ENCODE peak calls at places on chromosomes 12 and 14, in eight cellular contexts. O is activated CD4-positive, alpha-beta memory T cell treated with anti-CD3 and anti-CD28 coated beads, Interleukin-2, amount 10 ng/mL, durations not matched to agents 7 days and 5 days; M is T-helper 17 cell; B is left cardiac atrium; W is RPMI8226; H is KBM-7; C is posterior vena cava; J is stimulated activated CD4-positive, alpha-beta T cell treated with anti-CD3 and anti-CD28 coated beads, Interleukin-12 subunit alpha, Interleukin-12 subunit beta, amount 100 ng/mL, for 48 hours. S is an unnamed sample.

GRCh38 chr14:22994762-22995275 is 12.5 kb upstream of the AJUBA start:
- DNase-seq in O (peak), M (no peak), B (no peak), W (peak), H (peak), C (no peak), J (no peak), S (no peak)

GRCh38 chr14:102394717-102395378 is 32.1 kb downstream of the TECPR2 start:
- DNase-seq in O (no peak), M (no peak), B (no peak), W (no peak), H (peak), C (no peak), J (no peak), S (no peak)

GRCh38 chr14:69719501-69719951 is 47.4 kb upstream of the SRSF5 start:
- DNase-seq in O (no peak), M (no peak), B (peak), W (no peak), H (peak), C (no peak), J (no peak), S (peak)

GRCh38 chr12:1870998-1871917 is 47.2 kb downstream of the CACNA2D4 start:
- DNase-seq in O (no peak), M (no peak), B (no peak), W (no peak), H (no peak), C (no peak), J (no peak), S (no peak)

GRCh38 chr14:89673499-89674225 is 256.6 kb upstream of the FOXN3 start:
- DNase-seq in O (no peak), M (no peak), B (no peak), W (no peak), H (peak), C (no peak), J (no peak), S (no peak)

GRCh38 chr12:24728366-24728765 is 220.5 kb downstream of the BCAT1 start:
- DNase-seq in O (no peak), M (no peak), B (no peak), W (peak), H (peak), C (no peak), J (no peak), S (no peak)

GRCh38 chr12:58554522-58555157 is 365.7 kb downstream of the LRIG3 start:
- DNase-seq in O (no peak), M (no peak), B (no peak), W (no peak), H (no peak), C (no peak), J (no peak), S (no peak)

GRCh38 chr12:9810721-9811120 is 16.6 kb upstream of the KLRF1 start:
- DNase-seq in O (no peak), M (no peak), B (no peak), W (peak), H (peak), C (no peak), J (no peak), S (no peak)

GRCh38 chr14:70822706-70823185 is 13.4 kb upstream of the MAP3K9 start:
- DNase-seq in O (no peak), M (no peak), B (peak), W (no peak), H (no peak), C (no peak), J (no peak), S (no peak)

GRCh38 chr12:32437095-32437515 is 37.7 kb downstream of the FGD4 start:
- DNase-seq in O (no peak), M (no peak), B (no peak), W (no peak), H (no peak), C (no peak), J (no peak), S (no peak)

GRCh38 chr14:105475269-105475915 is 771 bp downstream of the CRIP2 start:
- DNase-seq in O (no peak), M (no peak), B (peak), W (no peak), H (no peak), C (peak), J (no peak), S (no peak)

GRCh38 chr12:92130999-92131398 is 14.6 kb downstream of the BTG1 start:
- DNase-seq in O (no peak), M (no peak), B (no peak), W (no peak), H (no peak), C (no peak), J (no peak), S (no peak)

GRCh38 chr14:102323102-102323501 is 3.6 kb downstream of the ZNF839 start:
- DNase-seq in O (peak), M (no peak), B (peak), W (peak), H (peak), C (peak), J (no peak), S (peak)

GRCh38 chr12:100382327-100382726 is 25.5 kb downstream of the SLC17A8 start:
- DNase-seq in O (no peak), M (no peak), B (no peak), W (no peak), H (no peak), C (no peak), J (no peak), S (no peak)

GRCh38 chr12:123949118-123949774 is 23.4 kb downstream of the CCDC92 start:
- DNase-seq in O (no peak), M (no peak), B (no peak), W (no peak), H (no peak), C (no peak), J (no peak), S (peak)

GRCh38 chr14:28102814-28103213 is 663.8 kb upstream of the FOXG1 start:
- DNase-seq in O (no peak), M (no peak), B (no peak), W (no peak), H (no peak), C (no peak), J (no peak), S (no peak)

GRCh38 chr12:53746592-53747491 is 4.9 kb downstream of the CISTR start:
- DNase-seq in O (peak), M (peak), B (peak), W (peak), H (peak), C (peak), J (peak), S (peak)

GRCh38 chr12:121812320-121812871 is 8.6 kb downstream of the SETD1B start:
- DNase-seq in O (peak), M (no peak), B (peak), W (peak), H (no peak), C (peak), J (no peak), S (peak)

GRCh38 chr12:21773799-21774198 is 707 bp downstream of the KCNJ8 start:
- DNase-seq in O (no peak), M (no peak), B (no peak), W (no peak), H (no peak), C (no peak), J (no peak), S (no peak)

GRCh38 chr14:29282169-29282568 is 515.6 kb downstream of the FOXG1 start:
- DNase-seq in O (no peak), M (no peak), B (no peak), W (no peak), H (no peak), C (no peak), J (no peak), S (no peak)

GRCh38 chr12:11623382-11623781 is 26.1 kb upstream of the ETV6 start:
- DNase-seq in O (no peak), M (no peak), B (no peak), W (no peak), H (peak), C (no peak), J (no peak), S (no peak)

GRCh38 chr12:120394483-120395367 is 25.8 kb upstream of the MSI1 start:
- DNase-seq in O (no peak), M (no peak), B (no peak), W (no peak), H (no peak), C (no peak), J (no peak), S (no peak)

GRCh38 chr14:49915085-49915484 is 22.2 kb downstream of the ARF6 start:
- DNase-seq in O (no peak), M (no peak), B (no peak), W (no peak), H (no peak), C (no peak), J (no peak), S (no peak)

GRCh38 chr14:100574642-100575031 is 12.6 kb downstream of the BEGAIN start:
- DNase-seq in O (no peak), M (no peak), B (no peak), W (no peak), H (no peak), C (no peak), J (no peak), S (peak)

GRCh38 chr12:106140223-106140986 is 1.7 kb upstream of the NUAK1 start:
- DNase-seq in O (no peak), M (no peak), B (no peak), W (no peak), H (no peak), C (no peak), J (no peak), S (no peak)

GRCh38 chr12:111076611-111077451 is 156.5 kb upstream of the MYL2 start:
- DNase-seq in O (no peak), M (no peak), B (no peak), W (no peak), H (no peak), C (peak), J (no peak), S (no peak)